ENCODE peak calls at places on chromosomes 2 and 18, in nine cellular contexts. T, Z, D, M, I, U, E, N and J are unnamed samples.

GRCh38 chr2:152171733-152172132 is 3.8 kb downstream of the STAM2 start:
- ATAC-seq in T (no peak), Z (no peak), D (no peak), M (no peak), I (no peak), U (no peak), E (no peak), N (no peak), J (peak)

GRCh38 chr2:216004408-216005283 is 8.7 kb downstream of the MREG start:
- ATAC-seq in T (no peak), Z (no peak), D (no peak), M (no peak), I (no peak), U (peak), E (peak), N (no peak), J (no peak)

GRCh38 chr2:73107211-73107926 is 5.4 kb downstream of the RAB11FIP5 start:
- ATAC-seq in T (no peak), Z (peak), D (peak), M (peak), I (no peak), U (no peak), E (no peak), N (no peak), J (peak)

GRCh38 chr2:237060518-237061312 is 25.0 kb upstream of the COPS8 start:
- ATAC-seq in T (peak), Z (peak), D (peak), M (peak), I (peak), U (peak), E (peak), N (peak), J (peak)

GRCh38 chr2:7552825-7553550 is 635.8 kb downstream of the RNF144A start:
- ATAC-seq in T (no peak), Z (no peak), D (no peak), M (no peak), I (no peak), U (no peak), E (no peak), N (no peak), J (no peak)

GRCh38 chr2:179571721-179572120 is 289.7 kb downstream of the ZNF385B start:
- ATAC-seq in T (no peak), Z (no peak), D (no peak), M (peak), I (no peak), U (peak), E (no peak), N (no peak), J (no peak)

GRCh38 chr2:238150686-238151085 is 8.1 kb upstream of the ERFE start:
- ATAC-seq in T (no peak), Z (no peak), D (no peak), M (no peak), I (no peak), U (no peak), E (no peak), N (no peak), J (no peak)

GRCh38 chr2:217256261-217256660 is 396.4 kb upstream of the TNP1 start:
- ATAC-seq in T (no peak), Z (peak), D (no peak), M (no peak), I (no peak), U (no peak), E (no peak), N (no peak), J (no peak)

GRCh38 chr2:47098953-47099352 is 56.2 kb downstream of the STPG4 start:
- ATAC-seq in T (no peak), Z (no peak), D (no peak), M (no peak), I (no peak), U (no peak), E (no peak), N (no peak), J (peak)

GRCh38 chr2:177165103-177165583 is 47.5 kb upstream of the HNRNPA3 start:
- ATAC-seq in T (no peak), Z (peak), D (peak), M (peak), I (no peak), U (peak), E (peak), N (peak), J (peak)

GRCh38 chr2:233938676-233939370 is 21.6 kb downstream of the TRPM8 start:
- ATAC-seq in T (no peak), Z (no peak), D (no peak), M (no peak), I (no peak), U (peak), E (no peak), N (no peak), J (no peak)

GRCh38 chr2:26847663-26848335 is at the start of gene DPYSL5:
- ATAC-seq in T (peak), Z (no peak), D (no peak), M (no peak), I (peak), U (no peak), E (peak), N (peak), J (peak)

GRCh38 chr2:5230443-5230842 is 461.7 kb upstream of the SOX11 start:
- ATAC-seq in T (no peak), Z (no peak), D (no peak), M (no peak), I (no peak), U (no peak), E (no peak), N (no peak), J (no peak)

GRCh38 chr2:111930404-111930803 is 32.0 kb downstream of the MERTK start:
- ATAC-seq in T (no peak), Z (no peak), D (no peak), M (no peak), I (no peak), U (no peak), E (no peak), N (no peak), J (peak)

GRCh38 chr2:132390076-132390475 is 26.5 kb upstream of the GPR39 start:
- ATAC-seq in T (no peak), Z (no peak), D (no peak), M (no peak), I (no peak), U (peak), E (no peak), N (no peak), J (no peak)

GRCh38 chr2:25312958-25313710 is 28.6 kb downstream of the DNMT3A start:
- ATAC-seq in T (peak), Z (no peak), D (no peak), M (no peak), I (no peak), U (no peak), E (peak), N (no peak), J (no peak)

GRCh38 chr2:26900831-26901321 is 52.9 kb downstream of the DPYSL5 start:
- ATAC-seq in T (no peak), Z (peak), D (no peak), M (no peak), I (no peak), U (no peak), E (no peak), N (no peak), J (no peak)

GRCh38 chr2:222136106-222136630 is 162.6 kb downstream of the PAX3 start:
- ATAC-seq in T (no peak), Z (no peak), D (no peak), M (no peak), I (no peak), U (no peak), E (no peak), N (no peak), J (no peak)

GRCh38 chr18:12776821-12777471 is 74.1 kb downstream of the PSMG2 start:
- ATAC-seq in T (no peak), Z (no peak), D (no peak), M (no peak), I (no peak), U (peak), E (no peak), N (no peak), J (no peak)

GRCh38 chr2:40087434-40087833 is 308.4 kb upstream of the THUMPD2 start:
- ATAC-seq in T (no peak), Z (no peak), D (peak), M (peak), I (no peak), U (no peak), E (no peak), N (no peak), J (no peak)